ENCODE peak calls at places on chromosomes 5 and 9, in four cellular contexts. J is SK-N-SH, Y is K562, I is HepG2. P is an unnamed sample.

GRCh38 chr5:173329370-173330150 is 1.3 kb upstream of the STC2 start:
- DNase-seq in J (peak; percentile 81), Y (no peak), I (peak; percentile 72), P (peak; percentile 87)

GRCh38 chr5:93192683-93193082 is 388.3 kb downstream of the NR2F1-AS1 start:
- DNase-seq in Y (no peak), I (no peak), J (no peak), P (no peak)

GRCh38 chr9:83062011-83062652 is 810 bp downstream of the RASEF start:
- DNase-seq in Y (no peak), J (peak; percentile 65), I (no peak), P (peak; percentile 56)

GRCh38 chr9:133421615-133422542 is at the start of gene ADAMTS13:
- DNase-seq in J (no peak), I (peak; percentile 74), Y (peak; percentile 53), P (peak; percentile 48)

GRCh38 chr5:1734908-1735289 is 64.7 kb downstream of the MRPL36 start:
- DNase-seq in Y (no peak), J (no peak), I (no peak), P (no peak)

GRCh38 chr9:95771556-95772280 is 103.8 kb upstream of the ERCC6L2 start:
- DNase-seq in J (no peak), I (peak; percentile 82), Y (no peak), P (no peak)

GRCh38 chr5:2207966-2208544 is 325.3 kb upstream of the IRX4 start:
- DNase-seq in Y (peak; percentile 54), I (peak; percentile 18), J (peak; percentile 44), P (peak; percentile 82)

GRCh38 chr5:10538789-10539684 is 24.8 kb upstream of the ANKRD33B start:
- DNase-seq in I (no peak), Y (peak; percentile 25), J (no peak), P (no peak)

GRCh38 chr9:135840539-135840938 is 66.8 kb downstream of the CAMSAP1 start:
- DNase-seq in Y (no peak), I (no peak), J (no peak), P (no peak)

GRCh38 chr9:130770679-130771442 is 64.2 kb upstream of the ABL1 start:
- DNase-seq in J (peak; percentile 71), I (peak; percentile 50), Y (peak; percentile 93), P (no peak)

GRCh38 chr5:56641635-56642255 is 173.6 kb upstream of the MAP3K1 start:
- DNase-seq in Y (no peak), J (no peak), I (no peak), P (no peak)

GRCh38 chr9:21766096-21766495 is 36.3 kb upstream of the MTAP start:
- DNase-seq in Y (no peak), I (peak; percentile 7), J (no peak), P (no peak)

GRCh38 chr5:23139338-23140171 is 286.4 kb upstream of the CDH12 start:
- DNase-seq in J (peak; percentile 3), Y (peak; percentile 3), I (peak; percentile 3), P (no peak)

GRCh38 chr9:5892456-5893133 is 1.9 kb downstream of the MLANA start:
- DNase-seq in Y (peak; percentile 66), J (no peak), I (no peak), P (no peak)

GRCh38 chr5:173689171-173689676 is 72.8 kb upstream of the BOD1 start:
- DNase-seq in Y (no peak), J (no peak), I (peak; percentile 90), P (no peak)

GRCh38 chr9:86978413-86978812 is 31.1 kb upstream of the GAS1 start:
- DNase-seq in J (no peak), I (no peak), Y (no peak), P (no peak)

GRCh38 chr5:167798427-167798826 is 493.0 kb upstream of the WWC1 start:
- DNase-seq in J (no peak), I (no peak), Y (no peak), P (no peak)

DNA sequence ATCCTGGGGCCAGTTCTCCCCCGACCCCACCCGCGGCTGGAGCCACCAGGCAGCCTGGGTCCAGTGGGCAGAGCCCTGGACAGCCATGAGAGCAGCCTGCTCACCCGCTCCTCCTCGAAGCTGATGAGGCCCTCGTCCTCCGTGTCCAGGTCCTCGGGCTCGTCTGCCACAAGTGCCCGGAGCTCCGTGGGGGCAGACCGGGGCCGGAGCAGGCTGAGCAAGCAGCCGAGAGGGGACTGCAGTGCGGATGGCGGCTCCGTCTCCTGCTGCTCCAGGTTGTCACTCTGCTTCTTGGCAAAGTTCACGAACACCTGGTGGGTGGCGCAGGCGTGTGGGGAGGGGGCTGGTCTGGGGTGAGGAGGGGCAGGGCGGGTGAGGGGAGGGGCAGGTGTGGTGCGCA is 11.9 kb upstream of the CLIC3 start:
- DNase-seq in Y (no peak), I (no peak), J (no peak), P (no peak)
- TF ChIP-seq CTCF in Y (no peak), I (no peak), J (no peak), P (no peak)

GRCh38 chr5:171614511-171614910 is 171.1 kb upstream of the SMIM23 start:
- DNase-seq in Y (peak; percentile 11), I (no peak), J (no peak), P (no peak)
- TF ChIP-seq FOXJ3 in Y (no peak), I (no peak), J (no peak), P (no peak)

GRCh38 chr5:176609724-176610429 is at the start of gene GPRIN1:
- DNase-seq in I (peak; percentile 24), J (peak; percentile 98), Y (peak; percentile 83), P (peak; percentile 66)
- TF ChIP-seq CTCF in I (peak; percentile 62), J (peak; percentile 41), Y (no peak), P (no peak)

DNA sequence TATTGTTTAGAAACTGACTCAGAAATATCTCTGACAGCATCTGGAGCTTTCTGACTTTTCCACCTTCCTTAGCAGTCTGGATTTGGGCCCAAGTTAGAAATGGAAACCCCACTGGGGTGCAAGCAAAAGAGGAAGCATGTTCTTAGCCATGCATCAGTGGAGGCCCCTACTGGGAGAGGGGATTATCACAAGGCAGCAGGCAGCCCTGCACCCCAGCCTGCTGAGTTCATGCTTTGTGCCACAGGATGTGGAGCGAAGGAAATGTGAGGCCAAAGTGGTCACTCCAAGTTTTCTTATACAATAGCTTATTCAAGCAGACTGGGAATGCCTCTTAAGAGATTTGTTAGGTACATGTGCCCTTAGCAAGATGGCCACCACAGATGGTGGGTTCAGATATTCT is 146.4 kb upstream of the TLX3 start:
- DNase-seq in Y (peak; percentile 29), J (peak; percentile 38), I (no peak), P (peak; percentile 67)
- TF ChIP-seq FOXJ3 in Y (no peak), J (no peak), I (no peak), P (no peak)

GRCh38 chr9:136925414-136926153 is 19.0 kb downstream of the FBXW5 start:
- DNase-seq in Y (no peak), I (no peak), J (no peak), P (no peak)
- TF ChIP-seq CTCF in Y (peak; percentile 20), I (peak; percentile 34), J (no peak), P (no peak)

DNA sequence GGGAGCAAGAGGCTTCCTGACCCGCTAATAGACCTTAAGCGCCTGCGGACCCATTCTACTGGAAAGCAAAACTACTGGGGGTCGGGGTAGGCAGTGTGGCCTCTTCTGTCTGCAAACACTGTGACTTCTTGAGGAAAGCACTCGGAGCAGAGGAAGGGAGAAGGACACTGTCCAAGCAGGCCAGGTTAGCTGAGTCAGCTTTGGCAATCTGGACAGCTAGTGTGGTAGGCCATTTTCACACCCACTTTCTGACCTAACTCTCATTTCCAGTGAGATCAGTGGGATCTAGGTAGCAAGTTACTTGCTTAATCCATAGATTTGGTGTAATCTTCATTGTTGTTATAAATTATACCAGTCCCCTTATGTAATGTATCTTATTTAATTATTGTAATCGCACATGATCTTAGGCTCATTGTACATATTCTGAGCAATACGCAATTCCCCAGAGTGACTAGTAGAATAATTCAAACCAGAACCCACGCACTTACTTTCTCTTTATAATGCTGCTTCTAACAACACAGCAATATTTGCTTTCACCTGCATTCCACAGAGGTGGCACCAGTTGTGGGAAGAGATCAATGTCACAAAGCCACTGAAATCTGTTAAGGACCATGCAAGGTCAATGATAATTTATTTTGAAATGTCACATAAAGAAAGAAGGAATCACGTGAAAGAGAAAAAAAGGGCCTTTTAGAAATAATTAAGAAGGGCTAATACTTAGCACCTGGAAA is 82.9 kb downstream of the NREP start:
- DNase-seq in Y (no peak), J (no peak), I (no peak), P (no peak)
- TF ChIP-seq FOXJ3 in Y (no peak), J (no peak), I (no peak), P (no peak)

GRCh38 chr9:137989999-137990715 is 112.6 kb downstream of the CACNA1B start:
- DNase-seq in I (no peak), Y (peak; percentile 46), J (no peak), P (no peak)
- TF ChIP-seq CTCF in I (no peak), Y (no peak), J (no peak), P (no peak)

DNA sequence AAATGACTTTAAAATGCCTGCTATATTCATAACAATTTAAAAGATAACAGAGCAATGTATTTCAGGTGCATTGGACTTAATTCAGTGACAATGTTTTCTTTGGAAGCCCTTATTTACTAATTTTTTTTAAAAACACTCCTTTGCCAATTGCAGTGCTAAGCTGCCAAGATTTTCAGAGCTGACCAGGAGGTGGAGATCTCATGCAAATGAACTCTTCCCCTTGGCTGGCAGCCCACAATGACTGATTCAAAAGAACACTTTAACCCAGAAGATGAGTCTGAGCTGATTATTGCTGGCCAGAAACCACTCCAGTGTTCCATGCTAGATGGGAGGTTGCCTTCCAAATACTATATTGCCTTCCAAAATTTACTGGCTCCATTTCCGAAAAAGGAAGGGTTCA is 128.3 kb upstream of the CCNH start:
- DNase-seq in Y (peak; percentile 2), J (peak; percentile 19), I (no peak), P (peak; percentile 16)
- TF ChIP-seq FOXJ3 in Y (no peak), J (no peak), I (no peak), P (no peak)

DNA sequence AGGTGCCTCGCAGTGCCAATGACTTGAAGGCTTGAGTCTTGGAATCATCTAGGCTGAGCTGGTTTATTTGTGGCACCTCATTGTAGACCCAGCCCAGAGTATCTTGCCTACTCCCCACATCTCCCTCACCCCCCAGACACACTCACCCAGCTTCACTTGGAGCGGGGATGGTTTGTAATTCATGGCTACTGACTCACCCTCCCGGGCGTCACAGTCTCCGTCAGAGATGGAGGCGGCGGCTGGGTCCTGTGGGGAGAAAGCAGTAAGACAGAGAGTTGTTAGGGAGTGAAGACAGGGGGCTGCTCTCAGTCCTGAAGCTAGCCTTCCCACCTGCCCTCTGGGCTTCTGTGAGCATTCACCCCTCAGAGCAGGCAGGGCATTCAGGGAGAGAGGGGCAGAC is 29.0 kb upstream of the MYORG start:
- DNase-seq in J (no peak), Y (no peak), I (no peak), P (no peak)
- TF ChIP-seq CTCF in J (no peak), Y (no peak), I (no peak), P (no peak)

GRCh38 chr5:68562308-68562707 is 346.8 kb downstream of the PIK3R1 start:
- DNase-seq in I (no peak), J (peak; percentile 26), Y (no peak), P (no peak)

GRCh38 chr5:68555891-68556689 is 340.5 kb downstream of the PIK3R1 start:
- DNase-seq in Y (no peak), J (no peak), I (no peak), P (no peak)

GRCh38 chr5:68554566-68555279 is 339.2 kb downstream of the PIK3R1 start:
- DNase-seq in J (peak; percentile 72), Y (peak; percentile 73), I (no peak), P (no peak)

GRCh38 chr5:68557162-68557936 is 341.8 kb downstream of the PIK3R1 start:
- DNase-seq in Y (no peak), J (no peak), I (no peak), P (no peak)
- TF ChIP-seq FOXJ3 in Y (no peak), J (no peak), I (no peak), P (no peak)